ENCODE peak calls at places on chromosomes 12 and 14, in nine cellular contexts. U is ovary, O is H9, J is A673, P is left lung, R is ascending aorta, G is body of pancreas, L is GM23338, B is A549. E is an unnamed sample.

GRCh38 chr12:9626291-9626690 is 18.6 kb upstream of the KLRB1 start:
- DNase-seq in U (no peak), O (no peak), J (no peak), P (no peak), R (no peak), G (no peak), L (no peak), B (no peak), E (no peak)

GRCh38 chr12:113088037-113088436 is 31.5 kb downstream of the DTX1 start:
- DNase-seq in U (no peak), O (no peak), J (no peak), P (peak), R (no peak), G (no peak), L (no peak), B (no peak), E (no peak)

GRCh38 chr14:36771256-36771655 is 109.6 kb downstream of the PAX9 start:
- DNase-seq in U (no peak), O (no peak), J (no peak), P (no peak), R (no peak), G (no peak), L (no peak), B (peak), E (no peak)

GRCh38 chr12:11174022-11174421 is 3.0 kb downstream of the SMIM10L1 start:
- DNase-seq in U (no peak), O (no peak), J (peak), P (no peak), R (no peak), G (no peak), L (no peak), B (no peak), E (no peak)

GRCh38 chr12:6784292-6784691 is 5.0 kb upstream of the CD4 start:
- DNase-seq in U (no peak), O (no peak), J (no peak), P (no peak), R (no peak), G (no peak), L (no peak), B (no peak), E (no peak)

GRCh38 chr12:123720141-123720814 is 8.1 kb downstream of the ATP6V0A2 start:
- DNase-seq in U (no peak), O (no peak), J (no peak), P (no peak), R (no peak), G (no peak), L (no peak), B (no peak), E (no peak)

GRCh38 chr12:92890601-92891106 is 38.4 kb downstream of the EEA1 start:
- DNase-seq in U (no peak), O (no peak), J (no peak), P (no peak), R (no peak), G (no peak), L (no peak), B (no peak), E (no peak)

GRCh38 chr14:79871164-79871563 is 340.1 kb downstream of the DIO2 start:
- DNase-seq in U (no peak), O (no peak), J (no peak), P (no peak), R (no peak), G (no peak), L (no peak), B (no peak), E (no peak)

GRCh38 chr12:58809064-58809607 is 111.2 kb downstream of the LRIG3 start:
- DNase-seq in U (no peak), O (no peak), J (no peak), P (no peak), R (no peak), G (no peak), L (no peak), B (no peak), E (no peak)

GRCh38 chr12:95532851-95533250 is 18.4 kb downstream of the USP44 start:
- DNase-seq in U (no peak), O (no peak), J (no peak), P (no peak), R (no peak), G (no peak), L (no peak), B (no peak), E (no peak)

GRCh38 chr12:7128681-7129593 is at the start of gene RBP5:
- DNase-seq in U (peak), O (peak), J (no peak), P (no peak), R (no peak), G (no peak), L (peak), B (no peak), E (no peak)

GRCh38 chr12:41103614-41104013 is 84.5 kb upstream of the PDZRN4 start:
- DNase-seq in U (no peak), O (no peak), J (no peak), P (no peak), R (no peak), G (no peak), L (no peak), B (no peak), E (no peak)

GRCh38 chr12:52215587-52216031 is 17.4 kb upstream of the KRT7 start:
- DNase-seq in U (no peak), O (no peak), J (no peak), P (peak), R (no peak), G (peak), L (no peak), B (peak), E (no peak)

GRCh38 chr14:90349729-90350128 is 18.0 kb upstream of the NRDE2 start:
- DNase-seq in U (no peak), O (no peak), J (no peak), P (no peak), R (no peak), G (no peak), L (no peak), B (no peak), E (no peak)

GRCh38 chr14:102194856-102195255 is 55.2 kb downstream of the WDR20 start:
- DNase-seq in U (no peak), O (no peak), J (no peak), P (no peak), R (no peak), G (no peak), L (no peak), B (no peak), E (no peak)

GRCh38 chr14:102189858-102190257 is 50.2 kb downstream of the WDR20 start:
- DNase-seq in U (no peak), O (no peak), J (no peak), P (no peak), R (no peak), G (no peak), L (no peak), B (no peak), E (no peak)

GRCh38 chr14:102196008-102196407 is 56.3 kb downstream of the WDR20 start:
- DNase-seq in U (no peak), O (no peak), J (no peak), P (no peak), R (no peak), G (no peak), L (no peak), B (no peak), E (no peak)

GRCh38 chr14:102195446-102195845 is 55.7 kb downstream of the WDR20 start:
- DNase-seq in U (no peak), O (no peak), J (no peak), P (no peak), R (no peak), G (no peak), L (no peak), B (no peak), E (no peak)

GRCh38 chr14:102192840-102193502 is 53.3 kb downstream of the WDR20 start:
- DNase-seq in U (no peak), O (no peak), J (no peak), P (no peak), R (no peak), G (no peak), L (peak), B (no peak), E (no peak)
- H3K27ac ChIP-seq in U (no peak), O (no peak), J (no peak), P (no peak), R (no peak), G (no peak), L (peak), B (no peak), E (peak)

DNA sequence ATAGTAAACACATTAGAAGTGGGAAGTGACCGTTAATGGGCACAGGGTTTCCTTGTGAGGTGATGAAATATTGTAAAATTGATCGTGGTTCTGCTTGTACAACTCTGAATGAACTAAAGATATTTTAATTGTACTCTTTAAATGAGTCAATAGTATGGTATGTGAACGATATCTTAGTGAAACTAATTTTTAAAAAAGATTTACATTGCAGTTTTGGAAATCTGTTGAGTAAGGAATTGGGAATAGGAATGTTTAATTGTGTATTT is 1.7 kb downstream of the ZNF410 start:
- DNase-seq in U (no peak), O (no peak), J (no peak), P (no peak), R (no peak), G (no peak), L (no peak), B (no peak), E (no peak)
- TF ChIP-seq CTCF in U (no peak), O (no peak), J (no peak), P (no peak), R (no peak), G (no peak), L (no peak), B (no peak), E (no peak)

GRCh38 chr14:49578141-49578540 is 8.0 kb downstream of the RPS29 start:
- DNase-seq in U (no peak), O (no peak), J (no peak), P (no peak), R (no peak), G (no peak), L (no peak), B (no peak), E (no peak)
- H3K27ac ChIP-seq in U (no peak), O (no peak), J (no peak), P (no peak), R (no peak), G (no peak), L (peak), B (no peak), E (no peak)

DNA sequence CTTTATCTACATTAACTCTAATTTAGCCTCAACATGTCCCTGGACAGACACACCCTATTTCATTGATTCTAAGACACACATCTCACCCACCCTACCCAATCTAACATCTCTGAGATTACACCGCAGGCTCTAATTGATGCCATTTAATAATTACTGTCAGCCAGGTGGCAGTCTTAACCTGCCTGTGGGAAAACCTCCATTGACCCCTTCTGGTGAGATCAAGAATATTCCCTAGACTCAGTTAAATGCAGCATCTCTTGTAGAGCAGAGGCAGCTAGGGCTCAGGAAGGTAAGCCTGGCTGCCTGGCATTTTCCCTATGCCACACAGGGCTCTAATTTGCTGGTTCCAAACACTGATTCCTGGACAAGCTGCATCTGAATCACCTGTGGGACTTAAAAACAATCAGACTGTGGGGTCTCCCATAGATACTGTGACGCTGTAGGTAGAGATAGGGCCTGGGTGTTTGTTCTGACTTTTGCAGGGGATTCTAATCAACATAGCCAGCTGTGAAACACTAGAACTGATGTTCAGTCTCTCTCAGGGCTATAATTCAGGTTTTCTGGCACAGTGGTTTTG is 14.3 kb downstream of the MCRS1 start:
- DNase-seq in U (no peak), O (no peak), J (peak), P (no peak), R (no peak), G (no peak), L (peak), B (peak), E (no peak)
- TF ChIP-seq CTCF in U (no peak), O (peak), J (peak), P (no peak), R (no peak), G (no peak), L (peak), B (peak), E (peak)

GRCh38 chr14:100106661-100107112 is 41.5 kb downstream of the EVL start:
- DNase-seq in U (no peak), O (no peak), J (no peak), P (no peak), R (no peak), G (no peak), L (no peak), B (no peak), E (no peak)

GRCh38 chr14:100107236-100107635 is 42.0 kb downstream of the EVL start:
- DNase-seq in U (no peak), O (no peak), J (no peak), P (no peak), R (no peak), G (no peak), L (no peak), B (no peak), E (no peak)

GRCh38 chr14:100105357-100106169 is 40.3 kb downstream of the EVL start:
- DNase-seq in U (no peak), O (no peak), J (no peak), P (no peak), R (no peak), G (no peak), L (no peak), B (no peak), E (no peak)

GRCh38 chr14:100104523-100105300 is 39.5 kb downstream of the EVL start:
- DNase-seq in U (no peak), O (no peak), J (peak), P (no peak), R (no peak), G (no peak), L (peak), B (no peak), E (no peak)

DNA sequence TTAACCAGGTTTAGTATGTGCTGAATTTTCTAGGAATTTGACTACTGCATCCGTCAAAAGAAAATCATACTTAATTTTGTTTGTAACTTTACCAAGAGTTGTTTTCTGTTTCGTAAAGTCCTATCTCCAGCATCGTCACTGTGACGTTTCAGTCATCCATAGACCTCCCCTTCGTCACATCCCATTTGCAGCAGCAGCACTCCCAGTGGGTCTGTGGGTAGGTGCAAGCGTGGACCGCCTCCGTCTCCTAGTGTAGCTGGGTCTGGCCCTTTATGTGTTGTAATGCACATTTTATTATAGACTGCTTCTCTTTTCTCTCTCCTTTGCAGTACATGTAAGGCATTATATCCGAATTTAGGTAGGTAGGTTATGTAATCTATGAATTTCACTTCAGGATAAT is 41.0 kb downstream of the EVL start:
- DNase-seq in U (no peak), O (no peak), J (no peak), P (no peak), R (no peak), G (no peak), L (no peak), B (no peak), E (no peak)
- H3K27ac ChIP-seq in U (no peak), O (no peak), J (no peak), P (peak), R (no peak), G (no peak), L (no peak), B (no peak), E (no peak)

DNA sequence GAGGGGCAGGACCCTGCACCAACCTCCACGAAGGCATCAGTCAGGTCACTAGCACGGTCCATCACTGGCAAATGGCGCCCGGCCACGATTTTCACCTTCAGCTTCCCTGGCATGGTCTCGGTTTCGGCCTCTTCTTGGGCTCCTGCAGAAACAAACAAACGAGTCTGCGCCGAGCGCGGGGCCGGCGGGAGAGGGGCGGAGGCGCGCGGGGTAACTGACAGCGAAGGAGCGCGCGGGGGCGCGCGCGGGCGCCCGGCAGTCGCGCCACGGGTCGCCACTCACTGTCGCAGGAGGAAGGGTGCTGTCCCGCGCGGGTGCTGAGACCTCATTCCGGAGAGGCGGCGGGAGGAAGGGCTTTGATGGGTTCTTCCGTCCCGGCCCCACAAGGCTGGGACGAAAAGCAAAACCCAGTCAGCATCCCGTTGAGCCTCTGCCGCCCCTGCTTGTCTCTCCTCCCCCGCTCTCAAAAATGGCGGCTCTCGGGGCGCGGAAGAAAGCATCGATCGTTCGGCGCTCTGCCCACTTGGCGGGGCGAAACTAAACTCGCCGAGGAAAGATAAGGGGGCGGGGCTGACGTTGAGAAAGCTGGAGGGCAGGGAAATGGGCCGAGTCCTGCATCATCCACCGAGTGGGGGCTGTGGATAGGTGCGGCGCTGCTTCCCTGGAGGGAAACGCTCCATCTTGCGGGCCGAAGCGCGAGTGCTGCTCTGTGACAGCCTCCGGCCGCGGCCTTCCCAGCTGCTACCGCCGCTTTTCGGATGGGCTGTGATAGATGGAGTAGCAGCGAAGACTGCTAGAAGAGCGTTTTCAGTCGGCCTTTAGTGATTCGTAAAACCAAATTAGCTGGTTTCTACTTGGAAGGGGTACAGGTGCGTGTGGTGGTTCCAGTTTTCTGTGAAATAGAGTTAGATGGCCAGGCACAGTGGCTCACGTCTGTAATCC is at the start of gene C2CD5:
- DNase-seq in U (peak), O (peak), J (peak), P (peak), R (peak), G (peak), L (peak), B (peak), E (peak)
- TF ChIP-seq CTCF in U (no peak), O (peak), J (peak), P (no peak), R (peak), G (no peak), L (peak), B (peak), E (peak)

E was measured in psoas muscle.